ENCODE peak calls at places on chromosomes 1 and 21, in five cellular contexts. One of them, this sample, is unnamed.

GRCh38 chr21:34653522-34653921 is 15.3 kb upstream of the CLIC6 start:
- DNase-seq in RWPE1: no peak
- DNase-seq in cardiac fibroblast: no peak
- DNase-seq in mesothelial cell of epicardium: no peak
- DNase-seq in tibial artery: no peak
- DNase-seq in this sample: no peak

GRCh38 chr1:214967865-214968575 is 114.5 kb upstream of the KCNK2 start:
- DNase-seq in RWPE1: no peak
- DNase-seq in cardiac fibroblast: peak
- DNase-seq in mesothelial cell of epicardium: no peak
- DNase-seq in tibial artery: no peak
- DNase-seq in this sample: no peak

GRCh38 chr1:33996281-33996680 is 132.4 kb downstream of the HMGB4 start:
- DNase-seq in RWPE1: no peak
- DNase-seq in cardiac fibroblast: no peak
- DNase-seq in mesothelial cell of epicardium: no peak
- DNase-seq in tibial artery: no peak
- DNase-seq in this sample: no peak

GRCh38 chr1:222546548-222547259 is 1.2 kb downstream of the HHIPL2 start:
- DNase-seq in RWPE1: peak
- DNase-seq in cardiac fibroblast: peak
- DNase-seq in mesothelial cell of epicardium: no peak
- DNase-seq in tibial artery: no peak
- DNase-seq in this sample: peak

GRCh38 chr1:81731989-81732388 is 68.7 kb upstream of the ADGRL2 start:
- DNase-seq in RWPE1: peak
- DNase-seq in cardiac fibroblast: peak
- DNase-seq in mesothelial cell of epicardium: no peak
- DNase-seq in tibial artery: no peak
- DNase-seq in this sample: peak

GRCh38 chr1:75575837-75576236 is 35.1 kb downstream of the SLC44A5 start:
- DNase-seq in RWPE1: no peak
- DNase-seq in cardiac fibroblast: no peak
- DNase-seq in mesothelial cell of epicardium: no peak
- DNase-seq in tibial artery: no peak
- DNase-seq in this sample: no peak

GRCh38 chr21:45330075-45330781 is 42.5 kb upstream of the POFUT2 start:
- DNase-seq in RWPE1: peak
- DNase-seq in cardiac fibroblast: peak
- DNase-seq in mesothelial cell of epicardium: no peak
- DNase-seq in tibial artery: no peak
- DNase-seq in this sample: peak

GRCh38 chr1:110636149-110636935 is 30.2 kb upstream of the KCNA2 start:
- DNase-seq in RWPE1: no peak
- DNase-seq in cardiac fibroblast: no peak
- DNase-seq in mesothelial cell of epicardium: no peak
- DNase-seq in tibial artery: no peak
- DNase-seq in this sample: no peak

GRCh38 chr1:106798991-106799390 is 257.5 kb upstream of the PRMT6 start:
- DNase-seq in RWPE1: no peak
- DNase-seq in cardiac fibroblast: no peak
- DNase-seq in mesothelial cell of epicardium: no peak
- DNase-seq in tibial artery: no peak
- DNase-seq in this sample: peak

GRCh38 chr21:20591294-20591693 is 406.9 kb upstream of the NCAM2 start:
- DNase-seq in RWPE1: no peak
- DNase-seq in cardiac fibroblast: no peak
- DNase-seq in mesothelial cell of epicardium: no peak
- DNase-seq in tibial artery: no peak
- DNase-seq in this sample: no peak

GRCh38 chr21:45970674-45971486 is 10.7 kb upstream of the COL6A1 start:
- DNase-seq in RWPE1: peak
- DNase-seq in cardiac fibroblast: peak
- DNase-seq in mesothelial cell of epicardium: no peak
- DNase-seq in tibial artery: peak
- DNase-seq in this sample: peak

DNA sequence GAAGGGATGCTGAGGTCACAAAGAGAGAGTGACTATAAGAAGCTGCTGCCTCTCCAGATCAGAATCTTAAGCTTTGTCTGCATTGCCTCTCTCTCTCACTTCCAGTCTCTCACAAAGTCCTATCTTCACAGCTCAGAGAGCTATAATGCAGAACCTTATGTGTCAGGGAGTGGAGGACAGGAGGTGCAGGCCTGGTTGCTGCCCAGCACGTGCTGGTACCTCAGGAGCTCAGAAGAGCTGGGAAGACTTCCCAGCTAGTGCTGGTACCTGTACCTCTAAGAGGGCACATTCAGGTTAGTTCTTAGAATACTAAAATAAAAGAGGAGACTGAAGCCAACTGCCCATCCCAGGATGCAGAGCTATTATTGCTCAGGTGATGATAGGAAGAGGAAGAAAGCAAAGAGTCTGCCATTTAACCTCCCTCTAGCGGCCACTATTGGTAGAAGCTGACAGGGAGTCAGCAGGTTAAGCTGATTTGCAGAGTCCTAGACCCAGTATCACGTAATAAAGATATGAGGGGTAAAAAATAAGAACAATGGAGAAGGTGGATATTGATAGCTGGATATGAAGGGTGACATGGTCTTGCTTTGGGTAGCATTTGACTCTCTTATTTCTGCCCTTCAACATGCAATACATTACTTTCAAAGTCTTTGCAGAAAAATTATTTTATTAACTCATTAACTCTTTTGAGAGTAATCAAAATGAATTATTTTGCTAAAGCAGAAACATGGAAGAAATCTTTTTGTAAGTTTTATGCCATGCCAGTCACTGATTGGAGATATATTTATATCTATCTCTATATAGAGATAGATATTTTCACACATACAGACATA is 138.1 kb upstream of the HMCN1 start:
- DNase-seq in RWPE1: peak
- DNase-seq in cardiac fibroblast: peak
- DNase-seq in mesothelial cell of epicardium: no peak
- DNase-seq in tibial artery: no peak
- DNase-seq in this sample: peak
- TF ChIP-seq CTCF in RWPE1: peak
- TF ChIP-seq CTCF in cardiac fibroblast: peak
- TF ChIP-seq CTCF in mesothelial cell of epicardium: peak
- TF ChIP-seq CTCF in tibial artery: peak
- TF ChIP-seq CTCF in this sample: peak

GRCh38 chr1:152960452-152961044 is 9.9 kb upstream of the SPRR4 start:
- DNase-seq in RWPE1: no peak
- DNase-seq in cardiac fibroblast: no peak
- DNase-seq in mesothelial cell of epicardium: no peak
- DNase-seq in tibial artery: no peak
- DNase-seq in this sample: no peak
- TF ChIP-seq CTCF in RWPE1: no peak
- TF ChIP-seq CTCF in cardiac fibroblast: no peak
- TF ChIP-seq CTCF in mesothelial cell of epicardium: no peak
- TF ChIP-seq CTCF in tibial artery: no peak
- TF ChIP-seq CTCF in this sample: no peak

GRCh38 chr1:52364235-52364839 is 1.7 kb downstream of the CC2D1B start:
- DNase-seq in RWPE1: no peak
- DNase-seq in cardiac fibroblast: no peak
- DNase-seq in mesothelial cell of epicardium: no peak
- DNase-seq in tibial artery: no peak
- DNase-seq in this sample: no peak
- TF ChIP-seq CTCF in RWPE1: no peak
- TF ChIP-seq CTCF in cardiac fibroblast: no peak
- TF ChIP-seq CTCF in mesothelial cell of epicardium: no peak
- TF ChIP-seq CTCF in tibial artery: no peak
- TF ChIP-seq CTCF in this sample: no peak

GRCh38 chr1:63918395-63918945 is 144.7 kb downstream of the ROR1 start:
- DNase-seq in RWPE1: no peak
- DNase-seq in cardiac fibroblast: peak
- DNase-seq in mesothelial cell of epicardium: no peak
- DNase-seq in tibial artery: no peak
- DNase-seq in this sample: no peak

GRCh38 chr1:63916485-63917360 is 142.9 kb downstream of the ROR1 start:
- DNase-seq in RWPE1: no peak
- DNase-seq in cardiac fibroblast: no peak
- DNase-seq in mesothelial cell of epicardium: no peak
- DNase-seq in tibial artery: no peak
- DNase-seq in this sample: no peak

GRCh38 chr1:63920154-63921117 is 146.6 kb downstream of the ROR1 start:
- DNase-seq in RWPE1: peak
- DNase-seq in cardiac fibroblast: peak
- DNase-seq in mesothelial cell of epicardium: no peak
- DNase-seq in tibial artery: no peak
- DNase-seq in this sample: peak

GRCh38 chr1:63915121-63915520 is 141.3 kb downstream of the ROR1 start:
- DNase-seq in RWPE1: no peak
- DNase-seq in cardiac fibroblast: no peak
- DNase-seq in mesothelial cell of epicardium: no peak
- DNase-seq in tibial artery: no peak
- DNase-seq in this sample: no peak

DNA sequence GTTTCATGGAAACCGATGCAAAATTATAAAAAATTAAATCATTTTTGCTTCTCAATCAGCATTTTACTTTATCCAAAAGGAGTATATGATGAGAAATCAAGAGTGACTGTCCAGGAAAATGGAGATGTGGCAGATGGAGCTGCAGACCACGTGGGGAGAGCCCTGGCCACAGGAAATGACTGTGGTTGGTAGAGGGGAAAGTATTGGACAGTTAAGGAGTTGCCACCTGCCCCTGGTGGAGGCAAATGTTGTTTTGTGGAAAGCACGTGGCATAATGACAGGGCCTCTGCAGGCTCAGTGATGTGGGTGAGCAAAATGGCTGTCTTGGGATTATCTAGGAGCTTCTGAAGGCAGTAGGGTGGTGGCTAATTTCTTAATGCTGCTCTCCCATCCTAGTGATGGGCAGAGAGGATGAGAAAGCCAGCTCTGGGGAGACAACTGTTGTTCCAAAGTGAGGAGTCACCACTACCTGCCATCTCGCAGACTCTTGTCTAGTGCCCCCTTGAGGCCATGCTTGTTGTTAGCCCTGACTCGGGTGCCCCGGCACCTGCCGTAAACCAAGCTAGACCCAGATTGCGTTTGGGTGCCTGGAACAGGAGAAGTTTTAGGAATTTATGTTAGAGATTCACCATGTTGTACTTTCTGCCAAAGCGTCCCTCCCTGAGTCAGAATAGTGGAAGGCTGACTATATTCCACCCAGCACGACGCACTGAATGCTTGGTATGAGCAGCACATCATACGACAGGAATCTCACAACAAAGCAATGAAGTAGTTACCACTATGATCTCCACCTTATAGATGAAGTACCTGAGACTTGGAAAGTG is 144.0 kb downstream of the ROR1 start:
- DNase-seq in RWPE1: no peak
- DNase-seq in cardiac fibroblast: no peak
- DNase-seq in mesothelial cell of epicardium: no peak
- DNase-seq in tibial artery: no peak
- DNase-seq in this sample: peak
- TF ChIP-seq CTCF in RWPE1: no peak
- TF ChIP-seq CTCF in cardiac fibroblast: peak
- TF ChIP-seq CTCF in mesothelial cell of epicardium: no peak
- TF ChIP-seq CTCF in tibial artery: peak
- TF ChIP-seq CTCF in this sample: peak

GRCh38 chr1:193143285-193143684 is 21.5 kb downstream of the CDC73 start:
- DNase-seq in RWPE1: no peak
- DNase-seq in cardiac fibroblast: peak
- DNase-seq in mesothelial cell of epicardium: no peak
- DNase-seq in tibial artery: no peak
- DNase-seq in this sample: peak
- TF ChIP-seq CTCF in RWPE1: peak
- TF ChIP-seq CTCF in cardiac fibroblast: peak
- TF ChIP-seq CTCF in mesothelial cell of epicardium: no peak
- TF ChIP-seq CTCF in tibial artery: peak
- TF ChIP-seq CTCF in this sample: peak

DNA sequence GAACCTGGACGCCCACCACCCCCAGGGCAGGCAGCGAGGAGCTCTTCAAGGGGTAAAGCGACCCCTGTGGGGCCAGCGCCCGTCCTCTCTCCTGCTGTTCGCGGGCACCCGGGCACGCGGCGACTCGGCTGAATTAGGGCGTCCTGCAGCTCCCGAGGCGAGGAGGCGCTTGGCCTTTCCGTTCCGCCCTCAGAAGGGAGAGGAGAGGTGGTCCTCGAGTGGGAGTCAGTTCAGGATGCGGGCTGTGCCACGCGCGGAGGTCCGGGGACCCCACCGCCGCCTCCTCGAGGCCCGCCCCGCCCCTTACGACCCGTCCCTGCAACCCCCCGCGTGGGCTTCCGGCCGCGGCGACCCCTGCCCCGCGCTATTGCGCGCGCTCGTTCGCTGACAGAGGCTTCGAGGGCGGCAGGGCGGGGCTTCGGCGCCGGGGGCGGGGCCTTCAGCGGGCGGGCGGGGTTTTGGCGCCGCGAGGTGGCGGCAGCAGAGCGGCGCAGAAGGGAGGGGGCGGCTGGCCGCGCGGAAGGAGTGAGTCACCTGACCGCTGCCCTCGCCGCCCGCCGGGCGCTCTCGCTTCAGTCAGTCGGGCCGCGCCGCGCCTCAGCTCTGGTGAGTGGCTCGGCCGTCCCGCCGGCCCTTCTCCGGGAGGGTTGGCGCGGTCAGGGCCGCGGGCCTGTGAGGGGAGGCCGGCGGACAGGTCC is at the start of gene BACH1:
- DNase-seq in RWPE1: peak
- DNase-seq in cardiac fibroblast: peak
- DNase-seq in mesothelial cell of epicardium: peak
- DNase-seq in tibial artery: peak
- DNase-seq in this sample: peak
- TF ChIP-seq CTCF in RWPE1: peak
- TF ChIP-seq CTCF in cardiac fibroblast: no peak
- TF ChIP-seq CTCF in mesothelial cell of epicardium: no peak
- TF ChIP-seq CTCF in tibial artery: peak
- TF ChIP-seq CTCF in this sample: peak